ENCODE peak calls at places on chromosomes 16 and 17, in seven cellular contexts. E is A549, K is brain microvascular endothelial cell, Q is DND-41, T is fibroblast of lung, L is body of pancreas, G is adrenal gland. B is an unnamed sample.

GRCh38 chr16:1972490-1972877 is 631 bp downstream of the TBL3 start:
- DNase-seq in E (no peak), K (no peak), G (no peak), T (no peak), Q (peak), L (no peak), B (no peak)

GRCh38 chr16:14280541-14280940 is 209.4 kb downstream of the MRTFB start:
- DNase-seq in K (no peak), T (no peak), L (no peak), G (no peak), Q (no peak), E (no peak), B (no peak)

GRCh38 chr16:52912565-52913173 is 140.0 kb downstream of the CHD9NB start:
- DNase-seq in K (peak), Q (peak), T (peak), G (peak), E (peak), L (peak), B (peak)

GRCh38 chr17:49995055-49995738 is at the start of gene DLX3:
- DNase-seq in G (peak), T (peak), Q (no peak), L (peak), E (peak), K (peak), B (peak)

GRCh38 chr17:50487213-50488096 is 8.8 kb downstream of the RSAD1 start:
- DNase-seq in Q (no peak), T (no peak), K (no peak), G (peak), E (no peak), L (no peak), B (no peak)

GRCh38 chr17:21061158-21061835 is 18.5 kb upstream of the USP22 start:
- DNase-seq in L (no peak), Q (no peak), T (no peak), G (no peak), K (no peak), E (no peak), B (no peak)

GRCh38 chr17:1241904-1242303 is 28.3 kb upstream of the BHLHA9 start:
- DNase-seq in E (no peak), G (no peak), L (peak), Q (no peak), K (peak), T (peak), B (peak)

GRCh38 chr16:87086575-87086974 is 230.6 kb downstream of the C16orf95 start:
- DNase-seq in G (no peak), T (peak), E (no peak), L (no peak), Q (no peak), K (peak), B (no peak)

GRCh38 chr16:70635356-70636016 is 10.9 kb upstream of the IL34 start:
- DNase-seq in L (no peak), Q (no peak), E (no peak), G (no peak), T (peak), K (peak), B (no peak)

GRCh38 chr16:54952195-54952594 is 21.5 kb downstream of the IRX5 start:
- DNase-seq in G (no peak), Q (no peak), K (no peak), E (no peak), L (no peak), T (no peak), B (no peak)

GRCh38 chr16:66131895-66132294 is 234.6 kb upstream of the CDH5 start:
- DNase-seq in K (no peak), T (peak), E (no peak), G (no peak), Q (no peak), L (no peak), B (no peak)

GRCh38 chr17:56577190-56577589 is 16.3 kb upstream of the NOG start:
- DNase-seq in T (no peak), E (no peak), G (no peak), Q (no peak), K (no peak), L (no peak), B (no peak)

GRCh38 chr17:56629450-56630187 is 36.1 kb downstream of the NOG start:
- DNase-seq in K (peak), T (peak), Q (peak), E (peak), G (no peak), L (no peak), B (no peak)

GRCh38 chr16:4075534-4075933 is 40.7 kb downstream of the ADCY9 start:
- DNase-seq in K (no peak), Q (no peak), G (no peak), T (no peak), E (no peak), L (no peak), B (no peak)

GRCh38 chr17:75996665-75997590 is 3.7 kb upstream of the CDK3 start:
- DNase-seq in L (no peak), E (no peak), T (peak), G (no peak), Q (peak), K (peak), B (no peak)

GRCh38 chr17:46200200-46200599 is 7.0 kb upstream of the KANSL1 start:
- DNase-seq in K (no peak), T (no peak), L (peak), E (no peak), G (no peak), Q (no peak), B (no peak)

GRCh38 chr17:48045270-48046001 is 2.7 kb upstream of the NFE2L1 start:
- DNase-seq in Q (no peak), G (no peak), L (peak), T (no peak), E (no peak), K (no peak), B (peak)

GRCh38 chr17:81902653-81903414 is 796 bp downstream of the NPB start:
- DNase-seq in T (no peak), G (no peak), Q (no peak), L (no peak), K (no peak), E (no peak), B (no peak)

GRCh38 chr17:81899514-81900166 is 2.4 kb upstream of the NPB start:
- DNase-seq in L (no peak), T (no peak), Q (no peak), E (no peak), G (no peak), K (no peak), B (no peak)

GRCh38 chr17:81902023-81902652 is at the start of gene NPB:
- DNase-seq in G (no peak), L (peak), K (no peak), E (no peak), T (no peak), Q (no peak), B (no peak)

GRCh38 chr17:81900181-81900820 is 1.7 kb upstream of the NPB start:
- DNase-seq in T (no peak), L (no peak), Q (no peak), G (no peak), K (peak), E (no peak), B (no peak)

DNA sequence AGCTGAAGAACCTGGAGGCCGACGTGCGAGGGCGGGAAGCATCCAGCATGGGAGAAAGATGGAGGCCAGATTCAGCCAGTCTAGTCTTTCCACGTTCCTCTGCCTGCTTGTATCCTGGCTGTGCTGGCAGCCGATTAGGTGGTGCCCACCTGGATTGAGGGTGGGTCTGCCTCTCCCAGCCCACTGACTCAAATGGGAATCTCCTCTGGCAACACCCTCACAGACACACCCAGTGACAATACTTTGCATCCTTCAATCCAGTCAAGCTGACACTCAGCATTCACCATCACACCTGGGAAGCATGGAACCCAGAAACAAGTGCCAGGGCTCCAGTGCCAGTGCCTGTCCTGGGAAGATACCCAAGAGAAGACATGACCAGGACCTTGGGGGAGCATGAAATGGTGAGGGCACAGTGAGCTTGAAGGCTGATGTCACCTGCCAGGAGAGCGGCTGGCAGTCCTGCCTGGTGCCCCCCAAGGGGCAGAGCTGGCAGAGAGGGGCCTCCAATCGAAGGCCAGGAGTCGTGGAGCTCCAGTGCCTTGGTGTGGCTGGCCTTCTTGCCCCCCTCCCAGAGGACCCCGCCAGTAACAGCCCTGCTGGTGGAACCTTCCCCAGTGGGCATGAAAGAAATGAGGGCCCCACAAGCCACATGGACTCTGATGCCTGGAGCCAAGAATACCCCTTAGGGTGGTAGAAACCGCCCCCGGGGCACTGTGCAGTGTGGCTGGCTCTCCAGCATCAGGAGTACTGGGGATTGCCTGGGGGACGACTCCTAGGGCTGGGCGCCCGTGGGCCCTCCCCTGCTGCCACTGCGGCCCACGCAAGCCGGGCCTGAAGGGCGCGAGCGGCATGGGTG is 643 bp upstream of the NPB start:
- DNase-seq in G (no peak), Q (no peak), E (no peak), T (no peak), K (no peak), L (no peak), B (no peak)
- H3K27ac ChIP-seq in G (no peak), Q (no peak), E (no peak), T (no peak), K (no peak), L (no peak), B (no peak)

GRCh38 chr16:80614908-80615696 is 74.3 kb downstream of the DYNLRB2 start:
- DNase-seq in E (peak), K (peak), G (no peak), T (peak), Q (no peak), L (no peak), B (no peak)
- TF ChIP-seq CTCF in E (no peak), K (peak), G (no peak), T (no peak), Q (no peak), L (no peak), B (no peak)

GRCh38 chr16:88773812-88774291 is 11.2 kb downstream of the PIEZO1 start:
- DNase-seq in Q (no peak), E (no peak), G (no peak), K (peak), L (peak), T (peak), B (no peak)
- H3K27ac ChIP-seq in Q (no peak), E (no peak), G (no peak), K (peak), L (no peak), T (peak), B (no peak)

DNA sequence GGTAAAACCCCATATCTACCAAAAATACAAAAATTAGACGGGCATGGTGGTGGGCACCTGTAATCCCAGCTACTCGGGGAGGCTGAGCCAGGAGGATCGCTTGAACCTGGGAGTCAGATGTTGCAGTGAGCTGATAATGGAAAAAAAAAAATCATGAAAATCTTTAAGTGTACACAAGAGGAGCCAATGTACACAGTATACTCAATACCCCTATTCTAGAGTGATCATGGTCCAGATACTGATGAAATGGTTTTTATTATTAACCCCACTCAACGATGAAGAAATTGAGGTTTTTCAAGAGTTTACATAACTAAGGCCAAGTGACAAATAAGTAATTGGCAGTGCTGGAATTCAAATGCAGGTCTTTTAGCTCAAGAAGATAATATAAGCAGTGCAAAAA is 11.5 kb downstream of the HSD17B2 start:
- DNase-seq in E (no peak), Q (no peak), L (no peak), G (no peak), K (no peak), T (no peak), B (no peak)
- TF ChIP-seq CTCF in E (no peak), Q (no peak), L (no peak), G (no peak), K (no peak), T (no peak), B (no peak)

GRCh38 chr17:28946239-28946638 is 5.1 kb downstream of the PHF12 start:
- DNase-seq in K (peak), Q (no peak), L (no peak), G (no peak), T (no peak), E (no peak), B (peak)
- H3K27ac ChIP-seq in K (peak), Q (no peak), L (peak), G (no peak), T (peak), E (no peak), B (peak)

GRCh38 chr17:58083491-58084316 is 485 bp downstream of the DYNLL2 start:
- DNase-seq in L (peak), K (peak), Q (peak), G (peak), E (peak), T (peak), B (peak)

GRCh38 chr17:58084317-58084981 is 1.2 kb downstream of the DYNLL2 start:
- DNase-seq in E (peak), L (peak), Q (peak), G (peak), T (peak), K (no peak), B (peak)

GRCh38 chr17:58082870-58083490 is at the start of gene DYNLL2:
- DNase-seq in Q (peak), K (peak), E (peak), T (peak), L (peak), G (peak), B (peak)

GRCh38 chr17:58086953-58087352 is 3.7 kb downstream of the DYNLL2 start:
- DNase-seq in T (no peak), G (no peak), E (no peak), K (no peak), L (no peak), Q (no peak), B (no peak)

DNA sequence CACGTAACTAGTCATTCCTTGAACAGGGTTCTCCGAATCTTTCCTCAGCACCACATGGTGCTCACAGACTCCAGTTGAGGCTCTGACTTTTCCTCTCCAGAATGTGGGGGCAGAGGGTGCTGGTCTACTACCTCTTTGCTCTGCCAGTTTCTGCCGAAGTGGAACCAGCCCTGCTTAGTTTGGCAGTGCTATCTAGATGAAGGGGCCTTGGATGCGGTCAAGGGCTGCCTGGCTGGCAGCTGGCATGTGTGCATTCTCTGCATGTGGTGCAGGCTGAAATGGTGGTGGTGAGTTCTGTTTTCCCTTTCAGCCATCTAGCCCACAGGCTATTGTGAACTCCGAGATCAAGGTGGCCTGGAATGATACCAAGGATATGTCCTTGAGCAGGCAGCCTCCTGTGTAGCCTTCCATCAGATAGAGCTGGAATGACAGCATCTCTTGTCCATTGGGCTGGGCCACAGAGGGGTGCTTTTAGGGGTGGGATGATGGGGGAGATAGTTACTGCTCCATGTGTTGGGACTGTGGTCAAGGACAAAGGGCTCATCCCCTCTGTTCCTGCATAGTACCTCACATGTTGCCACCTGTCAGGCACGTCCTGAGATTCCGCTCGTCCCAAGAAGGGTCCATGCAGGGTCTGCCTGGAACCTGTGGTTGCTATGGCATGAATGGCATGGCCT is 2.0 kb downstream of the DYNLL2 start:
- DNase-seq in T (no peak), L (no peak), Q (no peak), K (no peak), G (peak), E (no peak), B (no peak)
- TF ChIP-seq CTCF in T (no peak), L (no peak), Q (no peak), K (no peak), G (no peak), E (no peak), B (no peak)

GRCh38 chr17:31724026-31724425 is 135.0 kb downstream of the COPRS start:
- DNase-seq in T (peak), G (peak), E (no peak), Q (no peak), K (peak), L (no peak), B (no peak)

GRCh38 chr17:31726980-31727427 is 132.0 kb downstream of the COPRS start:
- DNase-seq in E (no peak), K (no peak), L (no peak), Q (no peak), G (no peak), T (peak), B (no peak)

GRCh38 chr17:31721291-31722025 is 137.6 kb downstream of the COPRS start:
- DNase-seq in Q (no peak), E (no peak), K (no peak), G (no peak), L (no peak), T (no peak), B (no peak)

GRCh38 chr17:31724619-31725018 is 134.4 kb downstream of the COPRS start:
- DNase-seq in L (no peak), T (no peak), G (no peak), E (no peak), Q (no peak), K (peak), B (no peak)

GRCh38 chr17:31722251-31723056 is 136.6 kb downstream of the COPRS start:
- DNase-seq in L (peak), E (no peak), G (peak), T (peak), Q (no peak), K (peak), B (no peak)
- H3K27ac ChIP-seq in L (no peak), E (no peak), G (no peak), T (no peak), Q (no peak), K (peak), B (no peak)

GRCh38 chr16:29310852-29311314 is 95.6 kb downstream of the NPIPB11 start:
- DNase-seq in Q (no peak), L (peak), E (no peak), T (peak), K (no peak), G (no peak), B (peak)
- TF ChIP-seq CTCF in Q (no peak), L (peak), E (no peak), T (peak), K (peak), G (no peak), B (no peak)

GRCh38 chr16:234468-235305 is at the start of gene FAM234A:
- DNase-seq in K (peak), Q (peak), T (peak), G (peak), E (peak), L (peak), B (peak)

GRCh38 chr16:228151-228855 is 946 bp downstream of the LUC7L start:
- DNase-seq in K (peak), T (no peak), Q (no peak), G (no peak), L (no peak), E (peak), B (no peak)

GRCh38 chr16:228917-229730 is at the start of gene LUC7L:
- DNase-seq in K (peak), Q (peak), G (peak), T (peak), E (peak), L (peak), B (peak)

GRCh38 chr16:230949-231348 is 1.7 kb upstream of the LUC7L start:
- DNase-seq in G (no peak), E (no peak), Q (no peak), T (no peak), L (no peak), K (no peak), B (no peak)

DNA sequence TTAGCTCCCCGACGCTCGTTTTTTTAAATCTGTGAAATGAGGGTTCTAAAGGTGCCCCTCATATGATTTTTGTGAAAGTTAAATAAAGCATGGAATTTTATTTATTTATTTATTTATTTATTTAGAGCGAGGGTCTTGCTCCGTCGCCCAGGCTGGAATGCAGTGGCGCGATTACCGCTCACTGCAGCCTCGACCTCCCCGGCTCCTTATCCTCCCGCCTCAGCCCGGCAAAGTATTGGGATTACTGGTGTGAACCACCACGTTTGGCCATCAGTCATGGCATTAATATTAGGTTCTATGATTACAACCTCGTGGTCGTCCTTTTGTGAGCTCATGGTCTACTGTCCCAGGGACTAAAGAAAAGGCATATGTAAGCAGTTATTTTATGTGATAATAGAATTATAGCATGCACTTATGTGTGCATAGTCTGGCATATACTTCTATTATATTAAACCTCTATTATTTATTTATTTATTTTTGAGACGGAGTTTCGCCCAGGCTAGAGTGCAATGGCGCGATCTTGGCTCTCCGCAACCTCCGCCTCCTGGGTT is 557 bp upstream of the LUC7L start:
- DNase-seq in K (no peak), E (no peak), G (no peak), Q (no peak), T (no peak), L (no peak), B (no peak)
- H3K27ac ChIP-seq in K (no peak), E (peak), G (peak), Q (peak), T (no peak), L (peak), B (peak)

B was measured in prostate gland.